ENCODE peak calls at places on chromosome 17, in seven cellular contexts. B is colonic mucosa; N is CD8-positive, alpha-beta T cell; K is ovary; Q is astrocyte; L is endodermal cell; H is GM23338. F is an unnamed sample.

GRCh38 chr17:77892031-77892430 is 66.5 kb upstream of the TNRC6C start:
- DNase-seq in B (no peak), N (no peak), K (no peak), Q (no peak), L (no peak), H (no peak), F (no peak)

GRCh38 chr17:76723812-76724211 is 2.6 kb downstream of the JMJD6 start:
- DNase-seq in B (no peak), N (no peak), K (no peak), Q (no peak), L (no peak), H (no peak), F (no peak)

GRCh38 chr17:33366998-33367397 is 73.9 kb upstream of the ASIC2 start:
- DNase-seq in B (no peak), N (no peak), K (no peak), Q (no peak), L (no peak), H (no peak), F (no peak)

GRCh38 chr17:19354123-19354522 is 8.4 kb downstream of the B9D1 start:
- DNase-seq in B (no peak), N (no peak), K (no peak), Q (peak; percentile 93), L (peak; percentile 26), H (no peak), F (no peak)

GRCh38 chr17:9021985-9022552 is 759 bp downstream of the NTN1 start:
- DNase-seq in B (no peak), N (no peak), K (no peak), Q (peak; percentile 27), L (peak; percentile 84), H (peak; percentile 55), F (no peak)

GRCh38 chr17:76867578-76868175 is 527 bp upstream of the MGAT5B start:
- DNase-seq in B (no peak), N (no peak), K (no peak), Q (peak; percentile 35), L (peak; percentile 90), H (peak; percentile 76), F (no peak)

GRCh38 chr17:77429735-77429984 is 288.9 kb downstream of the SEC14L1 start:
- DNase-seq in B (no peak), N (no peak), K (no peak), Q (no peak), L (no peak), H (no peak), F (no peak)

GRCh38 chr17:43545383-43545632 is 832 bp downstream of the ETV4 start:
- DNase-seq in B (no peak), N (no peak), K (no peak), Q (peak; percentile 20), L (no peak), H (no peak), F (no peak)

GRCh38 chr17:80482555-80483308 is 6.3 kb upstream of the NPTX1 start:
- DNase-seq in B (no peak), N (no peak), K (no peak), Q (no peak), L (peak; percentile 63), H (no peak), F (no peak)

GRCh38 chr17:42682400-42683384 is at the start of gene CNTNAP1:
- DNase-seq in B (peak; percentile 72), N (no peak), K (peak; percentile 80), Q (peak; percentile 64), L (peak; percentile 90), H (peak; percentile 83), F (no peak)

GRCh38 chr17:22268912-22269220 is 576.5 kb downstream of the KCNJ18 start:
- DNase-seq in B (no peak), N (no peak), K (no peak), Q (no peak), L (no peak), H (no peak), F (no peak)

GRCh38 chr17:17582372-17582771 is 9.1 kb downstream of the PEMT start:
- DNase-seq in B (no peak), N (no peak), K (no peak), Q (no peak), L (no peak), H (no peak), F (no peak)

GRCh38 chr17:45326566-45326965 is 9.7 kb upstream of the MAP3K14 start:
- DNase-seq in B (peak; percentile 1), N (no peak), K (no peak), Q (no peak), L (peak; percentile 15), H (no peak), F (no peak)

GRCh38 chr17:32928527-32929287 is 754 bp downstream of the TMEM98 start:
- DNase-seq in B (no peak), N (no peak), K (no peak), Q (no peak), L (no peak), H (no peak), F (no peak)

GRCh38 chr17:57530508-57530907 is 214.6 kb downstream of the CCDC182 start:
- DNase-seq in B (no peak), N (no peak), K (no peak), Q (no peak), L (no peak), H (peak; percentile 41), F (no peak)

GRCh38 chr17:50225693-50226092 is 24.3 kb upstream of the COL1A1 start:
- DNase-seq in B (no peak), N (no peak), K (no peak), Q (no peak), L (no peak), H (no peak), F (no peak)

GRCh38 chr17:17132746-17133145 is 73.4 kb downstream of the PLD6 start:
- DNase-seq in B (no peak), N (no peak), K (no peak), Q (no peak), L (no peak), H (no peak), F (no peak)

GRCh38 chr17:77546772-77547201 is 406.0 kb downstream of the SEC14L1 start:
- DNase-seq in B (peak; percentile 82), N (no peak), K (no peak), Q (peak; percentile 18), L (peak; percentile 85), H (peak; percentile 79), F (no peak)

GRCh38 chr17:44354582-44355309 is 8.9 kb downstream of the FAM171A2 start:
- DNase-seq in B (peak; percentile 56), N (peak; percentile 52), K (peak; percentile 64), Q (no peak), L (peak; percentile 96), H (peak; percentile 89), F (peak; percentile 49)

GRCh38 chr17:56478836-56479447 is 114.6 kb upstream of the NOG start:
- DNase-seq in B (peak; percentile 20), N (no peak), K (no peak), Q (peak; percentile 6), L (peak; percentile 66), H (peak; percentile 75), F (no peak)

GRCh38 chr17:77783991-77784820 is 174.3 kb upstream of the TNRC6C start:
- DNase-seq in B (no peak), N (peak; percentile 55), K (no peak), Q (no peak), L (no peak), H (no peak), F (peak; percentile 61)

GRCh38 chr17:50323060-50323459 is 22.9 kb upstream of the XYLT2 start:
- DNase-seq in B (no peak), N (no peak), K (no peak), Q (no peak), L (no peak), H (no peak), F (no peak)

GRCh38 chr17:11644265-11645212 is 46.3 kb downstream of the DNAH9 start:
- DNase-seq in B (peak; percentile 81), N (no peak), K (peak; percentile 74), Q (peak; percentile 20), L (peak; percentile 88), H (peak; percentile 71), F (no peak)

GRCh38 chr17:68172461-68172954 is 75.3 kb upstream of the AMZ2 start:
- DNase-seq in B (peak; percentile 75), N (peak; percentile 62), K (peak; percentile 72), Q (peak; percentile 17), L (peak; percentile 95), H (peak; percentile 80), F (peak; percentile 54)

GRCh38 chr17:34579979-34580684 is 750 bp downstream of the TMEM132E start:
- DNase-seq in B (no peak), N (no peak), K (no peak), Q (no peak), L (peak; percentile 87), H (peak; percentile 72), F (no peak)
- H3K27me3 ChIP-seq in B (peaks cover 60% of the 10 kb centered on the region), N (peaks cover 34% of the 10 kb centered on the region), K (no peaks in the 10 kb centered on the region), Q (peaks cover 59% of the 10 kb centered on the region), L (peaks cover 100% of the 10 kb centered on the region), H (peaks cover 100% of the 10 kb centered on the region), F (peaks cover 52% of the 10 kb centered on the region)

GRCh38 chr17:4539576-4540223 is 15.5 kb downstream of the MYBBP1A start:
- DNase-seq in B (no peak), N (no peak), K (no peak), Q (no peak), L (no peak), H (no peak), F (no peak)
- H3K27me3 ChIP-seq in B (no peaks in the 10 kb centered on the region), N (no peaks in the 10 kb centered on the region), K (no peaks in the 10 kb centered on the region), Q (no peaks in the 10 kb centered on the region), L (no peaks in the 10 kb centered on the region), H (no peaks in the 10 kb centered on the region), F (no peaks in the 10 kb centered on the region)

DNA sequence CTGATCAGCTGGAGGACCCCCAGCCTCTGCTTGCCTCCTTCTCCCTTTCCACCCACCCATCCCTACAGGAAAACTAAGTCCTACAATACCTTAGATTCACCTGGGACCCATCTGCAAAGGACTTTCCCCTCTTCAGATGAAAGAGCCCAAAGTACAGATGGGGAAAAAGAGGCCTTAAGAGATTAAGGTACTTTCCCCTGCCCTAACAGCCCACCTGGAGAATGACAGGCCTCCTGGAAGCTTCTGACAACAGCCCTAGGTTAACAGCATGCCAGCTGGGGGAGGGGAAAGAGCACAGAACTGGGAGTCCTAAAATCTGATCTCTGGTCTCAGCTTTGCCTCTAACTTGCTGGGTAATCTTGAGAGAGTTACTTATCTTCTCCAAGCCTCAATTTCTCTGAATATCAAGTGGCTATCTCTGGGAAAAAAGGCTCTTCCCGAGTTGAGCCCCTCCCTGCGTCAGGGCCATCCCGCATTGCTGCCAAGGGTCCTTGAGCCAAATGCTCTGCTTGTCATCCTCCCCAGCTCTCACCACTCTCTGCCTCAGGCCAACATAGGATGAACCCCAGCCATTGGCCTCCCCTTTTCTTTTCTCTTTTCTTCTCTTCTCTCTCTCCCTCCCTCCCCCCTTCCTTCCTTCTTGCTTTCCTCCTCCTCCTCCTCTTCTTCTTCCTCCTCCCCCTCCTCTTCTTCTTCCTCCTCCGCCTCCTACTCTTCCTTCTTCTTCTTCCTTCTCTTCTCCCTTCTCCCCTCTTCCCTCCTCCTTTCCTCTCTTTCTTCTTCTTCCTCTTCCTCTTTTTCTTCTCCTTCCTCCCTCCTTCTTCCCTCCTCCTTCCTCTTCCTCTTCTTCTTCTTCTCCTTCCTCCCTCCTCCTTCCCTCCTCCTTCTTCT is 22.5 kb upstream of the SP6 start:
- DNase-seq in B (no peak), N (no peak), K (no peak), Q (no peak), L (no peak), H (peak; percentile 34), F (no peak)
- H3K27me3 ChIP-seq in B (no peaks in the 10 kb centered on the region), N (no peaks in the 10 kb centered on the region), K (no peaks in the 10 kb centered on the region), Q (peaks cover 52% of the 10 kb centered on the region), L (peaks cover 18% of the 10 kb centered on the region), H (peaks cover 66% of the 10 kb centered on the region), F (peaks cover 23% of the 10 kb centered on the region)

DNA sequence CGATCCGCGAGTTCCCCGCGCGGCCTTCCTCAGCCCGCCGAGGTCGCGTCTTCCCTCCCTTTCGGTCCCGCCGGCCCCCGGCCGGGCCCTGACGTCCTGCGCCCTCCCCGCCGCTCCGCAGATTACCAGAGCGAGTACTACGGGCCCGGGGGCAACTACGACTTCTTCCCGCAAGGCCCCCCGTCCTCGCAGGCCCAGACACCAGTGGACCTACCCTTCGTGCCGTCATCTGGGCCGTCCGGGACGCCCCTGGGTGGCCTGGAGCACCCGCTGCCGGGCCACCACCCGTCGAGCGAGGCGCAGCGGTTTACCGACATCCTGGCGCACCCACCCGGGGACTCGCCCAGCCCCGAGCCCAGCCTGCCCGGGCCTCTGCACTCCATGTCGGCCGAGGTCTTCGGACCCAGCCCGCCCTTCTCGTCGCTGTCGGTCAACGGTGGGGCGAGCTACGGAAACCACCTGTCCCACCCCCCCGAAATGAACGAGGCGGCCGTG is 5.4 kb downstream of the LHX1 start:
- DNase-seq in B (no peak), N (no peak), K (no peak), Q (no peak), L (peak; percentile 74), H (no peak), F (no peak)
- H3K27me3 ChIP-seq in B (peaks cover 89% of the 10 kb centered on the region), N (peaks cover 89% of the 10 kb centered on the region), K (peaks cover 15% of the 10 kb centered on the region), Q (peaks cover 98% of the 10 kb centered on the region), L (peaks cover 90% of the 10 kb centered on the region), H (peaks cover 100% of the 10 kb centered on the region), F (peaks cover 97% of the 10 kb centered on the region)